ENCODE peak calls at places on chromosome 22, in five cellular contexts. C, O, W, T and P are unnamed samples. For H3K9me3, the result is how much of the 10 kb centered on the place peaks cover.

GRCh38 chr22:35642305-35642741 is 5.9 kb upstream of the APOL6 start:
- DNase-seq in C (peak), O (peak), W (no peak), T (no peak), P (no peak)

GRCh38 chr22:31176923-31177322 is 16.9 kb downstream of the RNF185 start:
- DNase-seq in C (no peak), O (no peak), W (no peak), T (no peak), P (no peak)

GRCh38 chr22:42769574-42770447 is 49.1 kb upstream of the A4GALT start:
- DNase-seq in C (peak), O (peak), W (peak), T (no peak), P (no peak)

GRCh38 chr22:19984201-19984753 is 32.3 kb downstream of the ARVCF start:
- DNase-seq in C (peak), O (no peak), W (peak), T (no peak), P (no peak)

GRCh38 chr22:42202669-42203068 is 67.8 kb downstream of the TCF20 start:
- DNase-seq in C (no peak), O (no peak), W (no peak), T (no peak), P (no peak)

GRCh38 chr22:45994516-45995404 is 17.8 kb upstream of the WNT7B start:
- DNase-seq in C (peak), O (peak), W (peak), T (no peak), P (no peak)

GRCh38 chr22:50186789-50187523 is 1.2 kb downstream of the TRABD start:
- DNase-seq in C (no peak), O (peak), W (no peak), T (no peak), P (no peak)

GRCh38 chr22:50537765-50538164 is 7.9 kb upstream of the KLHDC7B start:
- DNase-seq in C (no peak), O (no peak), W (no peak), T (no peak), P (no peak)

GRCh38 chr22:39496131-39496838 is 5.8 kb upstream of the MIEF1 start:
- DNase-seq in C (peak), O (peak), W (peak), T (no peak), P (no peak)

GRCh38 chr22:37483594-37484114 is 2.5 kb downstream of the MFNG start:
- DNase-seq in C (no peak), O (no peak), W (no peak), T (no peak), P (no peak)

GRCh38 chr22:38715852-38716251 is 10.1 kb downstream of the GTPBP1 start:
- DNase-seq in C (no peak), O (no peak), W (no peak), T (no peak), P (no peak)

GRCh38 chr22:31083377-31083768 is 2.3 kb downstream of the SMTN start:
- DNase-seq in C (no peak), O (no peak), W (no peak), T (no peak), P (no peak)

GRCh38 chr22:21070690-21071615 is 25.2 kb downstream of the LRRC74B start:
- DNase-seq in C (no peak), O (no peak), W (peak), T (no peak), P (no peak)

GRCh38 chr22:43539572-43540533 is 128.0 kb downstream of the MPPED1 start:
- DNase-seq in C (peak), O (no peak), W (no peak), T (no peak), P (peak)

GRCh38 chr22:42623301-42623751 is 8.6 kb upstream of the POLDIP3 start:
- DNase-seq in C (no peak), O (no peak), W (no peak), T (no peak), P (no peak)

GRCh38 chr22:36757608-36758220 is 18.2 kb downstream of the IFT27 start:
- DNase-seq in C (peak), O (peak), W (peak), T (peak), P (peak)

GRCh38 chr22:17436382-17436951 is 67.2 kb downstream of the CECR2 start:
- DNase-seq in C (no peak), O (no peak), W (no peak), T (no peak), P (no peak)

GRCh38 chr22:17436981-17437410 is 67.7 kb downstream of the CECR2 start:
- DNase-seq in C (no peak), O (no peak), W (no peak), T (no peak), P (no peak)

GRCh38 chr22:17435375-17435774 is 66.1 kb downstream of the CECR2 start:
- DNase-seq in C (no peak), O (no peak), W (no peak), T (no peak), P (no peak)

GRCh38 chr22:17431179-17431578 is 61.9 kb downstream of the CECR2 start:
- DNase-seq in C (no peak), O (no peak), W (no peak), T (no peak), P (no peak)

DNA sequence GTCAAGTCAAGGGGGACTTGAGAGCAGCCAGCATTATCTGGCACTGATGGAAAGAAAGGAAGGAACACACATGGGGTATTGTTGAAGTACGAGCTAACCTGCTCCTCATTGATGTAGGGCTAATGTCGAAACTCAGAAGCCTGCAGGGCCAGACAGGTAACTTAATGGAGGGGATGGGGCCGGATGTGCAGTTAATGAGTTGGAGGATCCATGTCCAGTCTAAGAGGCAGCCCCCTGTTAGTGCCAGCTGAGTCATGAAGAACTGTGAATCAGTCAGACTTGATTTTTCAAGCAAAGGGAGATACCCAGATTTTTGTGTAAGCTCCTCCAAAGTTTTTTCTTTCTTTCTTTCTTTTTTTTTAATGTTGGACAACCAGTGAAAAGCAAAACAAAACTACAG is 65.6 kb downstream of the CECR2 start:
- DNase-seq in C (no peak), O (no peak), W (no peak), T (no peak), P (no peak)
- H3K4me3 ChIP-seq in C (no peak), O (no peak), W (no peak), T (no peak), P (no peak)

GRCh38 chr22:48607901-48608650 is 1219.6 kb downstream of the BRD1 start:
- DNase-seq in C (no peak), O (no peak), W (no peak), T (no peak), P (no peak)
- H3K9me3 ChIP-seq in C (under half), O (under half), W (under half), T (under half), P (under half)

DNA sequence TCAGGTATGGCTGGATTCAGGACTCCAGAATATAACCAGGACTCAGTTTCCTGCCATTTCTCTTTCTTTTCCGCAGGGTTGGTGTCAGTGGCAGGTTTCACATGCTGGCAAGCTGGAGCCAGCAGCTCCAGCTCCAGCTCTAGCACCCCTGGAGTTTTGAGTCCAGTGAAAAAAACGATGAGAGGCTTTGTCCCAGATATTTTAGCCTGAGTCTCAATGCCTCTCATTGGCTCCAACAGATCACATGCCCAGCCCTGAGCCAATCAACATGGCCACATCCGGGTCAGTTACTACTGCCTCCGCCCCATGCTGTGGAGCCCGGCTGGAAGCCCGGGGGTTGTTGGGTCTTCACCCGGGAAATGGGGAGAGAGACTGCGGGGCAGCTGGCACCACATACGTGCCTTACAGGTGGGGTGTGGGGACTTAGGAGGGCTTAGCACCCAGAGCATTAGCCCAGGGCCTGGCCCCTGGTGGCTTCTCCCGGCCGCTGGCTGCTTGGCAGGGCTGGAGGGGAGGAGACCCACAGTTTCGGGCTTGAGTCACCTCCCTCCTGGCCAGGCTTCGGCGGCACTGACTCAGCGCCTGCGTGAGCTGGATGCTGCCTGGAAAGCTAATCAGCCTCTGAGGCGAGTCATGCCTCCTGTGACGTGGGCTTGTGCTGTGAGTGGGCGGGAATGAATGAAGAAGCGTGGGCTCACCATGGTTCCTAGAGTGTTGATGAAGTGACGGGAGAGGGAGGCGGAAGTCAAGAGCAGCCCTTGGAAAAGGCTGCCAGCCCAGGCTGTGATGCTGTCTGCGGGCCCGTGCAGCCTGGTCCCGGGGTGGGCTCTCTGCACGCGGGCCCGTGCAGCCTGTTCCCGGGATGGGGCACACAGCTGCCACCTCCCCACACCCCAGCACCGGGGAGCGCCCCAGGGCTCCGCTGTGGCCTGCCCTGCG is 15.3 kb upstream of the MRTFA start:
- DNase-seq in C (peak), O (peak), W (peak), T (peak), P (peak)
- TF ChIP-seq POLR2A in C (peak), O (peak), W (peak), T (peak), P (peak)

GRCh38 chr22:25624486-25624885 is 60.0 kb downstream of the GRK3 start:
- DNase-seq in C (no peak), O (no peak), W (no peak), T (no peak), P (no peak)

GRCh38 chr22:25628494-25628893 is 64.0 kb downstream of the GRK3 start:
- DNase-seq in C (no peak), O (no peak), W (no peak), T (no peak), P (no peak)

GRCh38 chr22:25626146-25626992 is 61.9 kb downstream of the GRK3 start:
- DNase-seq in C (no peak), O (no peak), W (no peak), T (no peak), P (no peak)

GRCh38 chr22:25629613-25630012 is 65.1 kb downstream of the GRK3 start:
- DNase-seq in C (no peak), O (no peak), W (no peak), T (no peak), P (no peak)

GRCh38 chr22:25627271-25627848 is 62.9 kb downstream of the GRK3 start:
- DNase-seq in C (no peak), O (no peak), W (no peak), T (no peak), P (no peak)
- H3K4me3 ChIP-seq in C (no peak), O (no peak), W (no peak), T (no peak), P (no peak)

GRCh38 chr22:26139320-26139719 is 29.9 kb upstream of the SEZ6L start:
- DNase-seq in C (no peak), O (no peak), W (no peak), T (no peak), P (no peak)

GRCh38 chr22:26131755-26132154 is 37.5 kb upstream of the SEZ6L start:
- DNase-seq in C (no peak), O (no peak), W (no peak), T (no peak), P (no peak)

GRCh38 chr22:26134654-26135330 is 34.5 kb upstream of the SEZ6L start:
- DNase-seq in C (no peak), O (no peak), W (no peak), T (no peak), P (no peak)
- H3K9me3 ChIP-seq in C (under half), O (under half), W (under half), T (under half), P (under half)

DNA sequence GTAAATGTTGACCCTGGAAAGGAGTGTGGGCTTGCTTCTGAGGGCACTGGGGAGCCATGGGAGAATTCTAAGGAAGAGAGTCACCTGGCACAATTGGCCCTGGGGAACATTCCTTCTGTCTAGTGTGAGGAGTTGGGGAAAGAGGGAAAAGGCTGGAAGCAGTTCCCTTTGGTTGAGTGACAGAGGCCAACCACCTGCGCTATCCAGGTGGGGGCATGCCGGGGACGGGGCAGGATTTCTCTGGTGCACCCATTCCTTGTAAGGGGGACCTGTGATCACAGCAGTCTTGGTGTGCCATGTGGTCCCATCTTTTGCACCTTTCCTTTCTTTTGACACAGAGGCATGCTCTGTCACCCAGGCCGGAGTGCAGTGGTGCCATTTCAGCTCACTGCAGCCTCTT is 92.1 kb upstream of the GRK3 start:
- DNase-seq in C (no peak), O (no peak), W (no peak), T (no peak), P (no peak)
- TF ChIP-seq POLR2A in C (no peak), O (no peak), W (no peak), T (no peak), P (no peak)

DNA sequence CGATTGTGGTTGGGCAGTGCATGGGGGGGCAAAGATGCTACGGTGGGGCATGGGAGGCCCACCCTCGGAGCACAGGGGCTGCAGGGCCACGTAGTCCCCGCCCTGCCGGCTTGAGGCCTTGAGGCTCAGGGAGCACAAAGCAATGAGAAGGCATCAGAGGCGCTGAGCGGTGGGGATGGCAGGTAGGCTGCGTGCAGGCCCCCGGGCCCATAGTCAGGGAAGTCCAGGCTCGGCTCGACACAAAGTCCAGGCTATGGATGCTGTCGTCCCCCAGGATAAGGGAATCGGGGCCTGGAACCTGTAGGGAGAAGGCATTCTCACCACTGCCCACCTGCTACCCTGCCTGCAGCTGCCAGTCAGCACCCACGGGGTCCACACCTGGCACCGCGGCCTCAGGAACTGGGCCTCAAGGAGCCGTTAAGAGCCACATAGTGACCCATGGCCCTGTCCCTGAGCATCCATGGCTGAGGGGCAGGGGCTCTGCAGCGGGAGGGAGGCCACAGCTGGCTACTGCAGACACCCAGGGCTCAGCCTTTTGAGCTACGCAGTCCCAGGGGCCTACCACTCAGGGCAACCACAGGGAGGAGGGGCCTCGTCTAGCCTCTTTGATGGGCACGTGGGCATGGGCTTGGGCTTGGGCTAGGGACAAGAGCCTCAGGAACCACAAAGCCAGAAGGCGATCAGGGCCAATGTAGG is 179.7 kb downstream of the IGLL1 start:
- DNase-seq in C (peak), O (peak), W (no peak), T (no peak), P (no peak)
- H3K4me3 ChIP-seq in C (no peak), O (no peak), W (no peak), T (no peak), P (no peak)

DNA sequence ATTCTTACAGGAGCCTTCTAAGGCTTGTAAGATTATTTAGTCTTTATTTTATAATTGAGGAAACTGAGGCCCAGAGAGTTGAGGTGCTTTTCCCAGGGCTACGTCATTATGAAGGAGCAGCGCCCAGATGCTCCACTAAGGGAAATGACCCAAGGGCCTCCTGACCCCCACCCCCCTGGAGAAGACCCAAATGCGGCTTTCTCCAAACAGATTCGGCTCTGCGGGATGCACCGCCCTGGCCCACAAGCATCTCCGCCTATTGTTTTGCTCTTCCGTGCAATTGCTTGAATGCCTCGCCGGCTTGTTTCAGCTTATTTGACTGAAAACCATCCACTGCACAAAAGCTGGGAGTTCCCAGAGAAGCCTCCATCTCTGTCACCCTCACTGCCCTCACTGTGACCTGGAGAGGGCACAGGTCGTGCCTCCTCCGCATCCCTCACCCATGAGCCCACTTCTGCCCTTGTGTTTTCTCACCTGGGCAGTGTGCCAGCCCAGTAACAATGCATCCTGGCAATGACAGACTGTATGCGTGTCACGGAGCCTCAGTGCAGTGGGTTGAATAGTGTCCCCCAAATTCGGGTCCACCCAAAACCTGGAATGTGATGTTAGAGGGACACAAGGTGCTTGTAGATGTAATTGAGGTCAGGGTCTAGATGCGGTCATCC is 790.2 kb downstream of the TBC1D22A start:
- DNase-seq in C (no peak), O (no peak), W (no peak), T (no peak), P (no peak)
- H3K9me3 ChIP-seq in C (under half), O (under half), W (under half), T (under half), P (under half)

GRCh38 chr22:29316429-29316828 is 932 bp upstream of the RASL10A start:
- DNase-seq in C (no peak), O (no peak), W (no peak), T (no peak), P (no peak)
- TF ChIP-seq POLR2A in C (no peak), O (no peak), W (no peak), T (no peak), P (no peak)